ENCODE peak calls at places on chromosomes 11 and 22, in eight cellular contexts. O is kidney epithelial cell; M is Kasumi-1; D is transverse colon; N is stimulated activated CD4-positive, alpha-beta T cell treated with anti-CD3 and anti-CD28 coated beads, Interleukin-15, amount 100 ng/mL, for 48 hours; K is activated gamma-delta T cell treated with Interleukin-2 at 50 U/mL for 16 hours; R is endothelial cell; L is GM04504. B is an unnamed sample.

GRCh38 chr22:25362215-25362882 is 142.9 kb downstream of the CRYBB2 start:
- DNase-seq in O (no peak), M (peak; percentile 28), D (peak; percentile 73), N (peak; percentile 61), K (peak; percentile 65), R (peak; percentile 95), L (peak; percentile 17), B (no peak)

GRCh38 chr22:40951795-40952602 is 821 bp downstream of the RBX1 start:
- DNase-seq in O (no peak), M (no peak), D (no peak), N (no peak), K (no peak), R (no peak), L (no peak), B (peak; percentile 3)

GRCh38 chr11:134792677-134793076 is 380.6 kb upstream of the B3GAT1 start:
- DNase-seq in O (no peak), M (no peak), D (no peak), N (no peak), K (no peak), R (no peak), L (no peak), B (no peak)

GRCh38 chr22:48676266-48677167 is 1151.2 kb downstream of the BRD1 start:
- DNase-seq in O (no peak), M (no peak), D (no peak), N (no peak), K (no peak), R (no peak), L (no peak), B (no peak)

GRCh38 chr22:46758867-46759290 is 3.6 kb upstream of the TBC1D22A start:
- DNase-seq in O (no peak), M (peak; percentile 75), D (peak; percentile 82), N (peak; percentile 41), K (peak; percentile 61), R (peak; percentile 67), L (no peak), B (no peak)

GRCh38 chr11:62324738-62325556 is 12.3 kb upstream of the ASRGL1 start:
- DNase-seq in O (no peak), M (peak; percentile 85), D (peak; percentile 20), N (peak; percentile 48), K (peak; percentile 20), R (peak; percentile 87), L (no peak), B (no peak)

GRCh38 chr11:70440206-70440605 is 41.9 kb downstream of the CTTN start:
- DNase-seq in O (no peak), M (no peak), D (no peak), N (no peak), K (no peak), R (no peak), L (no peak), B (no peak)

GRCh38 chr11:70528046-70528793 is 129.9 kb downstream of the CTTN start:
- DNase-seq in O (no peak), M (no peak), D (no peak), N (no peak), K (no peak), R (no peak), L (no peak), B (no peak)

GRCh38 chr11:36751251-36751839 is 153.3 kb upstream of the RAG2 start:
- DNase-seq in O (no peak), M (no peak), D (no peak), N (no peak), K (no peak), R (no peak), L (no peak), B (no peak)

GRCh38 chr11:23856654-23857053 is 640.2 kb upstream of the LUZP2 start:
- DNase-seq in O (no peak), M (no peak), D (no peak), N (no peak), K (no peak), R (no peak), L (peak; percentile 27), B (no peak)

GRCh38 chr11:1275021-1275420 is 34.4 kb downstream of the TOLLIP start:
- DNase-seq in O (no peak), M (no peak), D (no peak), N (no peak), K (no peak), R (no peak), L (no peak), B (no peak)

GRCh38 chr22:30301995-30302809 is 12.9 kb upstream of the CASTOR1 start:
- DNase-seq in O (no peak), M (peak; percentile 91), D (peak; percentile 70), N (no peak), K (no peak), R (no peak), L (no peak), B (peak; percentile 68)

GRCh38 chr11:65429069-65429681 is 6.6 kb downstream of the NEAT1 start:
- DNase-seq in O (no peak), M (peak; percentile 35), D (peak; percentile 59), N (no peak), K (no peak), R (no peak), L (peak; percentile 71), B (peak; percentile 54)

GRCh38 chr11:122307480-122308085 is 191.6 kb upstream of the BLID start:
- DNase-seq in O (no peak), M (no peak), D (no peak), N (no peak), K (no peak), R (no peak), L (no peak), B (no peak)

GRCh38 chr22:30181459-30182353 is 64.9 kb downstream of the LIF start:
- DNase-seq in O (no peak), M (no peak), D (no peak), N (no peak), K (no peak), R (no peak), L (no peak), B (no peak)

GRCh38 chr11:2902784-2903671 is 17.5 kb upstream of the CDKN1C start:
- DNase-seq in O (no peak), M (no peak), D (peak; percentile 82), N (no peak), K (no peak), R (no peak), L (no peak), B (no peak)

GRCh38 chr11:115166826-115167225 is 337.4 kb downstream of the CADM1 start:
- DNase-seq in O (no peak), M (no peak), D (no peak), N (no peak), K (no peak), R (no peak), L (no peak), B (no peak)

GRCh38 chr11:65112551-65113360 is 1.1 kb downstream of the TM7SF2 start:
- DNase-seq in O (no peak), M (peak; percentile 51), D (peak; percentile 81), N (peak; percentile 66), K (peak; percentile 73), R (peak; percentile 61), L (no peak), B (no peak)

GRCh38 chr11:70934999-70935768 is 317.2 kb downstream of the SHANK2 start:
- DNase-seq in O (no peak), M (no peak), D (no peak), N (no peak), K (no peak), R (no peak), L (no peak), B (no peak)

GRCh38 chr22:37998543-37998942 is 14.2 kb upstream of the SOX10 start:
- DNase-seq in O (no peak), M (no peak), D (no peak), N (no peak), K (no peak), R (no peak), L (no peak), B (no peak)

GRCh38 chr11:27055065-27055682 is 14.6 kb downstream of the BBOX1 start:
- DNase-seq in O (peak; percentile 32), M (no peak), D (peak; percentile 14), N (no peak), K (no peak), R (no peak), L (no peak), B (no peak)

GRCh38 chr22:35355744-35356420 is 25.0 kb upstream of the HMOX1 start:
- DNase-seq in O (no peak), M (no peak), D (no peak), N (no peak), K (no peak), R (no peak), L (no peak), B (no peak)

GRCh38 chr11:69661413-69661715 is 13.8 kb downstream of the LTO1 start:
- DNase-seq in O (no peak), M (no peak), D (no peak), N (no peak), K (no peak), R (no peak), L (no peak), B (no peak)

GRCh38 chr11:130924750-130925149 is 8.5 kb upstream of the SNX19 start:
- DNase-seq in O (no peak), M (no peak), D (no peak), N (no peak), K (no peak), R (no peak), L (no peak), B (no peak)

GRCh38 chr11:128830836-128831780 is 36.0 kb downstream of the KCNJ1 start:
- DNase-seq in O (peak; percentile 32), M (peak; percentile 88), D (peak; percentile 83), N (peak; percentile 84), K (peak; percentile 88), R (peak; percentile 86), L (peak; percentile 44), B (peak; percentile 22)